ENCODE peak calls at places on chromosomes 2 and 18, in five cellular contexts. I, B, Z, E and U are unnamed samples.

GRCh38 chr2:203021986-203022385 is 7.3 kb downstream of the NBEAL1 start:
- DNase-seq in I (no peak), B (no peak), Z (no peak), E (no peak), U (no peak)

GRCh38 chr2:39663187-39663930 is 2.4 kb upstream of the TMEM178A start:
- DNase-seq in I (no peak), B (no peak), Z (no peak), E (no peak), U (no peak)

GRCh38 chr2:200599206-200599605 is 13.4 kb downstream of the AOX1 start:
- DNase-seq in I (no peak), B (no peak), Z (no peak), E (no peak), U (no peak)

GRCh38 chr2:229489016-229489415 is 217.9 kb upstream of the PID1 start:
- DNase-seq in I (peak; percentile 28), B (no peak), Z (no peak), E (no peak), U (no peak)

GRCh38 chr2:32264422-32265149 is at the start of gene NLRC4:
- DNase-seq in I (no peak), B (no peak), Z (no peak), E (no peak), U (no peak)

GRCh38 chr2:160278889-160279196 is 78.8 kb upstream of the ITGB6 start:
- DNase-seq in I (no peak), B (no peak), Z (no peak), E (no peak), U (no peak)

GRCh38 chr2:231708773-231709635 is 679 bp downstream of the PTMA start:
- DNase-seq in I (no peak), B (peak; percentile 72), Z (no peak), E (peak; percentile 83), U (no peak)

GRCh38 chr2:179124282-179124681 is 74.3 kb upstream of the CCDC141 start:
- DNase-seq in I (no peak), B (no peak), Z (no peak), E (no peak), U (no peak)

GRCh38 chr2:161418715-161419337 is 2.7 kb downstream of the TBR1 start:
- DNase-seq in I (no peak), B (no peak), Z (no peak), E (no peak), U (no peak)

GRCh38 chr18:28086530-28087172 is 90.3 kb downstream of the CDH2 start:
- DNase-seq in I (no peak), B (no peak), Z (no peak), E (no peak), U (no peak)

GRCh38 chr2:23497063-23497462 is 112.1 kb downstream of the KLHL29 start:
- DNase-seq in I (no peak), B (no peak), Z (no peak), E (no peak), U (no peak)

GRCh38 chr18:61822879-61823278 is 69.9 kb downstream of the RNF152 start:
- DNase-seq in I (no peak), B (no peak), Z (no peak), E (no peak), U (no peak)

GRCh38 chr2:112482309-112483046 is 522 bp downstream of the TTL start:
- DNase-seq in I (no peak), B (peak; percentile 7), Z (peak; percentile 43), E (peak; percentile 52), U (peak; percentile 49)

GRCh38 chr2:109238580-109238979 is 109.6 kb downstream of the SH3RF3 start:
- DNase-seq in I (no peak), B (peak; percentile 27), Z (no peak), E (no peak), U (no peak)

GRCh38 chr2:102033750-102034682 is 42.3 kb downstream of the IL1R2 start:
- DNase-seq in I (no peak), B (no peak), Z (no peak), E (no peak), U (no peak)

GRCh38 chr18:10979411-10979810 is 170.0 kb downstream of the PIEZO2 start:
- DNase-seq in I (no peak), B (no peak), Z (no peak), E (no peak), U (no peak)

GRCh38 chr18:75124967-75125358 is 84.0 kb downstream of the PTGR3 start:
- DNase-seq in I (no peak), B (no peak), Z (no peak), E (no peak), U (no peak)

GRCh38 chr2:37201208-37201607 is 4.9 kb downstream of the CEBPZOS start:
- DNase-seq in I (no peak), B (no peak), Z (no peak), E (no peak), U (no peak)

GRCh38 chr2:231395188-231396057 is at the start of gene B3GNT7:
- DNase-seq in I (no peak), B (no peak), Z (no peak), E (peak; percentile 64), U (no peak)

GRCh38 chr18:24811963-24812681 is 351.7 kb downstream of the HRH4 start:
- DNase-seq in I (no peak), B (no peak), Z (no peak), E (no peak), U (no peak)

GRCh38 chr2:237092920-237093781 is 7.5 kb downstream of the COPS8 start:
- DNase-seq in I (peak; percentile 25), B (no peak), Z (peak; percentile 14), E (peak; percentile 49), U (no peak)

GRCh38 chr2:237148624-237149023 is 62.9 kb downstream of the COPS8 start:
- DNase-seq in I (no peak), B (no peak), Z (no peak), E (no peak), U (no peak)

GRCh38 chr2:31729442-31730092 is 148.8 kb upstream of the SRD5A2 start:
- DNase-seq in I (peak; percentile 12), B (no peak), Z (peak; percentile 39), E (no peak), U (peak; percentile 36)

GRCh38 chr2:226995625-226996041 is 159.8 kb downstream of the RHBDD1 start:
- DNase-seq in I (no peak), B (no peak), Z (no peak), E (no peak), U (no peak)

GRCh38 chr2:106996136-106996769 is 110.3 kb upstream of the ST6GAL2 start:
- DNase-seq in I (no peak), B (no peak), Z (no peak), E (no peak), U (no peak)

GRCh38 chr18:73896685-73897084 is 250.9 kb downstream of the FBXO15 start:
- DNase-seq in I (no peak), B (no peak), Z (no peak), E (no peak), U (no peak)

GRCh38 chr2:65800998-65801397 is 368.6 kb upstream of the SPRED2 start:
- DNase-seq in I (no peak), B (no peak), Z (peak; percentile 30), E (no peak), U (no peak)

GRCh38 chr18:24446953-24447537 is 13.4 kb upstream of the HRH4 start:
- DNase-seq in I (no peak), B (no peak), Z (no peak), E (no peak), U (peak; percentile 16)

GRCh38 chr2:159695798-159696448 is 16.4 kb upstream of the MARCHF7 start:
- DNase-seq in I (no peak), B (no peak), Z (no peak), E (no peak), U (no peak)

GRCh38 chr2:27198627-27199026 is 13.2 kb upstream of the ATRAID start:
- DNase-seq in I (no peak), B (no peak), Z (no peak), E (no peak), U (no peak)

GRCh38 chr2:47422016-47422415 is 19.1 kb downstream of the MSH2 start:
- DNase-seq in I (no peak), B (no peak), Z (no peak), E (no peak), U (no peak)

GRCh38 chr2:206198677-206199076 is 39.0 kb downstream of the EEF1B2 start:
- DNase-seq in I (no peak), B (no peak), Z (no peak), E (no peak), U (no peak)

GRCh38 chr18:48826806-48827205 is 124.0 kb downstream of the SMAD7 start:
- DNase-seq in I (no peak), B (no peak), Z (no peak), E (peak; percentile 21), U (no peak)

GRCh38 chr2:120544522-120544921 is 191.1 kb upstream of the GLI2 start:
- DNase-seq in I (no peak), B (no peak), Z (no peak), E (no peak), U (no peak)

GRCh38 chr18:77876319-77876865 is 626.7 kb downstream of the GALR1 start:
- DNase-seq in I (no peak), B (no peak), Z (no peak), E (no peak), U (no peak)

GRCh38 chr2:120134263-120134662 is 88.9 kb downstream of the TMEM185B start:
- DNase-seq in I (no peak), B (no peak), Z (no peak), E (no peak), U (no peak)